ENCODE peak calls at places on chromosomes 12 and 14, in eight cellular contexts. O, S, E, F, C, W, N and I are unnamed samples.

GRCh38 chr14:25371053-25371452 is 321.1 kb upstream of the STXBP6 start:
- DNase-seq in O (no peak), S (no peak), E (no peak), F (no peak), C (no peak), W (no peak), N (no peak), I (no peak)

GRCh38 chr12:1890119-1890703 is 28.2 kb downstream of the CACNA2D4 start:
- DNase-seq in O (no peak), S (no peak), E (no peak), F (no peak), C (no peak), W (no peak), N (no peak), I (no peak)

GRCh38 chr12:59651230-59651920 is 55.5 kb downstream of the SLC16A7 start:
- DNase-seq in O (peak; percentile 46), S (peak; percentile 25), E (no peak), F (no peak), C (no peak), W (no peak), N (peak; percentile 77), I (peak; percentile 48)

GRCh38 chr12:93824514-93825500 is 147.6 kb downstream of the CRADD start:
- DNase-seq in O (no peak), S (peak; percentile 43), E (no peak), F (no peak), C (no peak), W (no peak), N (peak; percentile 41), I (peak; percentile 68)

GRCh38 chr12:47946413-47947107 is 16.8 kb upstream of the TMEM106C start:
- DNase-seq in O (no peak), S (peak; percentile 41), E (no peak), F (no peak), C (no peak), W (no peak), N (peak; percentile 26), I (peak; percentile 28)

GRCh38 chr14:58171090-58171489 is 19.1 kb upstream of the ARMH4 start:
- DNase-seq in O (peak; percentile 85), S (peak; percentile 82), E (peak; percentile 14), F (no peak), C (peak; percentile 90), W (peak; percentile 69), N (peak; percentile 78), I (peak; percentile 92)

GRCh38 chr12:108516511-108517275 is 1.6 kb downstream of the FICD start:
- DNase-seq in O (no peak), S (no peak), E (no peak), F (no peak), C (peak; percentile 53), W (no peak), N (peak; percentile 13), I (peak; percentile 23)

GRCh38 chr12:92551853-92552397 is 150.9 kb upstream of the PLEKHG7 start:
- DNase-seq in O (no peak), S (peak; percentile 73), E (no peak), F (no peak), C (no peak), W (no peak), N (peak; percentile 82), I (peak; percentile 55)

GRCh38 chr12:57166971-57167371 is 19.6 kb upstream of the LRP1-AS start:
- DNase-seq in O (no peak), S (peak; percentile 90), E (no peak), F (no peak), C (no peak), W (no peak), N (peak; percentile 71), I (peak; percentile 69)

GRCh38 chr12:39990122-39991101 is 115.5 kb downstream of the SLC2A13 start:
- DNase-seq in O (peak; percentile 68), S (peak; percentile 32), E (peak; percentile 8), F (peak; percentile 5), C (peak; percentile 76), W (no peak), N (peak; percentile 42), I (peak; percentile 73)

GRCh38 chr12:92403210-92404175 is 257.8 kb upstream of the BTG1 start:
- DNase-seq in O (no peak), S (no peak), E (no peak), F (no peak), C (no peak), W (no peak), N (peak; percentile 62), I (peak; percentile 12)

GRCh38 chr14:64235652-64236640 is 58.2 kb downstream of the ESR2 start:
- DNase-seq in O (no peak), S (no peak), E (no peak), F (no peak), C (peak; percentile 98), W (no peak), N (no peak), I (no peak)

GRCh38 chr12:68904351-68904982 is 28.5 kb downstream of the CPM start:
- DNase-seq in O (no peak), S (peak; percentile 10), E (no peak), F (no peak), C (no peak), W (no peak), N (peak; percentile 46), I (peak; percentile 30)

GRCh38 chr14:55138091-55138490 is 9.0 kb downstream of the LGALS3 start:
- DNase-seq in O (no peak), S (no peak), E (no peak), F (no peak), C (peak; percentile 71), W (no peak), N (no peak), I (no peak)

GRCh38 chr14:74018704-74019407 is at the start of the genes BBOF1 and ENTPD5:
- DNase-seq in O (peak; percentile 86), S (peak; percentile 80), E (peak; percentile 76), F (peak; percentile 88), C (peak; percentile 96), W (peak; percentile 75), N (peak; percentile 79), I (peak; percentile 83)

GRCh38 chr12:10590976-10591375 is 22.4 kb downstream of the MAGOHB start:
- DNase-seq in O (no peak), S (no peak), E (no peak), F (no peak), C (no peak), W (no peak), N (no peak), I (peak; percentile 13)

GRCh38 chr12:1171657-1172056 is 180.6 kb downstream of the ERC1 start:
- DNase-seq in O (no peak), S (no peak), E (no peak), F (no peak), C (peak; percentile 62), W (peak; percentile 72), N (no peak), I (peak; percentile 12)

GRCh38 chr12:70258605-70259403 is 15.6 kb downstream of the CNOT2 start:
- DNase-seq in O (no peak), S (no peak), E (no peak), F (no peak), C (no peak), W (no peak), N (no peak), I (no peak)

GRCh38 chr14:92121207-92121669 is 268 bp downstream of the NDUFB1 start:
- DNase-seq in O (peak; percentile 19), S (peak; percentile 43), E (no peak), F (no peak), C (peak; percentile 72), W (no peak), N (peak; percentile 37), I (peak; percentile 71)

GRCh38 chr14:46574236-46574970 is 77.2 kb downstream of the RPL10L start:
- DNase-seq in O (no peak), S (no peak), E (no peak), F (no peak), C (no peak), W (no peak), N (no peak), I (peak; percentile 42)

GRCh38 chr14:105497671-105498429 is 6.8 kb downstream of the TEDC1 start:
- DNase-seq in O (no peak), S (no peak), E (no peak), F (no peak), C (no peak), W (no peak), N (no peak), I (no peak)

GRCh38 chr14:103880334-103880985 is 33.1 kb upstream of the PPP1R13B start:
- DNase-seq in O (peak; percentile 82), S (peak; percentile 51), E (peak; percentile 41), F (peak; percentile 31), C (no peak), W (no peak), N (peak; percentile 47), I (peak; percentile 66)

GRCh38 chr12:76820888-76821482 is 57.1 kb downstream of the ZDHHC17 start:
- DNase-seq in O (peak; percentile 21), S (peak; percentile 47), E (no peak), F (no peak), C (peak; percentile 44), W (no peak), N (peak; percentile 25), I (peak; percentile 67)

GRCh38 chr14:79246200-79246599 is 965.1 kb downstream of the DIO2 start:
- DNase-seq in O (no peak), S (no peak), E (no peak), F (no peak), C (no peak), W (no peak), N (no peak), I (no peak)

GRCh38 chr12:109770861-109771670 is 57.4 kb downstream of the FAM222A start:
- DNase-seq in O (no peak), S (no peak), E (no peak), F (no peak), C (no peak), W (no peak), N (no peak), I (no peak)

GRCh38 chr14:59754256-59754655 is 116.3 kb downstream of the RTN1 start:
- DNase-seq in O (no peak), S (peak; percentile 1), E (no peak), F (no peak), C (no peak), W (no peak), N (peak; percentile 42), I (peak; percentile 24)

GRCh38 chr12:16583991-16584745 is 21.8 kb downstream of the LMO3 start:
- DNase-seq in O (no peak), S (peak; percentile 69), E (no peak), F (no peak), C (no peak), W (no peak), N (peak; percentile 85), I (no peak)

GRCh38 chr14:35386673-35387125 is 17.9 kb downstream of the NFKBIA start:
- DNase-seq in O (no peak), S (no peak), E (no peak), F (no peak), C (no peak), W (peak; percentile 80), N (no peak), I (peak; percentile 61)

GRCh38 chr14:96626916-96627315 is 124.7 kb downstream of the PAPOLA start:
- DNase-seq in O (no peak), S (no peak), E (no peak), F (no peak), C (no peak), W (no peak), N (no peak), I (no peak)

GRCh38 chr14:60951781-60952435 is 29.0 kb downstream of the TRMT5 start:
- DNase-seq in O (no peak), S (no peak), E (no peak), F (no peak), C (no peak), W (no peak), N (no peak), I (peak; percentile 7)

GRCh38 chr12:1855241-1855640 is 34.9 kb downstream of the LRTM2 start:
- DNase-seq in O (no peak), S (peak; percentile 9), E (no peak), F (no peak), C (no peak), W (no peak), N (peak; percentile 19), I (peak; percentile 21)

GRCh38 chr14:56815301-56815700 is 5.0 kb upstream of the OTX2 start:
- DNase-seq in O (no peak), S (no peak), E (no peak), F (no peak), C (no peak), W (no peak), N (no peak), I (no peak)

GRCh38 chr14:105473677-105474477 is 744 bp upstream of the CRIP2 start:
- DNase-seq in O (peak; percentile 85), S (peak; percentile 78), E (peak; percentile 44), F (no peak), C (peak; percentile 91), W (peak; percentile 79), N (peak; percentile 73), I (peak; percentile 85)